ENCODE peak calls at places on chromosomes 7 and 10, in nine cellular contexts. G is activated T-cell treated with anti-CD3 and anti-CD28 coated beads for 1 hour; Z is nephron progenitor cell; X is stimulated activated CD4-positive, alpha-beta T cell treated with anti-CD3 and anti-CD28 coated beads, Interleukin-1b, Interleukin-23, amount 100 ng/mL, for 24 hours; N is left ventricle myocardium superior; O is spleen; Y is KBM-7; J is HuH-7.5; D is left kidney. M is an unnamed sample.

GRCh38 chr7:155216475-155217272 is 81.0 kb upstream of the INSIG1 start:
- DNase-seq in G (no peak), Z (no peak), X (no peak), N (no peak), O (peak), Y (no peak), J (no peak), D (no peak), M (no peak)

GRCh38 chr10:73857446-73857845 is 16.9 kb downstream of the CAMK2G start:
- DNase-seq in G (no peak), Z (no peak), X (no peak), N (no peak), O (no peak), Y (no peak), J (no peak), D (no peak), M (no peak)

GRCh38 chr10:80924063-80924952 is 386.6 kb downstream of the SH2D4B start:
- DNase-seq in G (peak), Z (peak), X (no peak), N (peak), O (no peak), Y (peak), J (no peak), D (peak), M (no peak)

GRCh38 chr10:31101123-31101522 is 69.5 kb upstream of the ZNF438 start:
- DNase-seq in G (peak), Z (no peak), X (peak), N (no peak), O (no peak), Y (no peak), J (no peak), D (no peak), M (peak)

GRCh38 chr7:30789334-30789711 is 18.1 kb downstream of the MINDY4 start:
- DNase-seq in G (no peak), Z (no peak), X (no peak), N (no peak), O (no peak), Y (no peak), J (no peak), D (no peak), M (no peak)

GRCh38 chr7:151308791-151309190 is 32.8 kb upstream of the NUB1 start:
- DNase-seq in G (no peak), Z (no peak), X (no peak), N (no peak), O (no peak), Y (no peak), J (no peak), D (no peak), M (no peak)

GRCh38 chr10:77004917-77005564 is 632.6 kb downstream of the KCNMA1 start:
- DNase-seq in G (no peak), Z (peak), X (no peak), N (no peak), O (no peak), Y (peak), J (peak), D (peak), M (no peak)

GRCh38 chr10:126216221-126216701 is 172.0 kb downstream of the ADAM12 start:
- DNase-seq in G (no peak), Z (peak), X (no peak), N (no peak), O (no peak), Y (no peak), J (no peak), D (peak), M (no peak)

GRCh38 chr10:50417486-50417905 is 166.2 kb upstream of the ASAH2 start:
- DNase-seq in G (no peak), Z (no peak), X (no peak), N (no peak), O (no peak), Y (peak), J (no peak), D (peak), M (no peak)

GRCh38 chr10:73186266-73186665 is 18.3 kb downstream of the FAM149B1 start:
- DNase-seq in G (no peak), Z (no peak), X (no peak), N (no peak), O (no peak), Y (no peak), J (no peak), D (no peak), M (no peak)

GRCh38 chr7:151157645-151158329 is 9.7 kb downstream of the GBX1 start:
- DNase-seq in G (no peak), Z (no peak), X (no peak), N (no peak), O (no peak), Y (no peak), J (no peak), D (no peak), M (no peak)

GRCh38 chr10:119253433-119254174 is 46.2 kb downstream of the GRK5 start:
- DNase-seq in G (no peak), Z (peak), X (no peak), N (peak), O (peak), Y (no peak), J (peak), D (peak), M (no peak)

GRCh38 chr10:11685787-11686218 is 56.4 kb upstream of the ECHDC3 start:
- DNase-seq in G (peak), Z (no peak), X (no peak), N (peak), O (peak), Y (peak), J (no peak), D (peak), M (no peak)

M was measured in activated naive CD8-positive, alpha-beta T cell treated with anti-CD3 and anti-CD28 coated beads, Interleukin-2, amount 50 U/mL, for 16 hours.